ENCODE peak calls at places on chromosomes 11 and 22, in four cellular contexts. D is K562, T is H1, C is A549. Z is an unnamed sample.

GRCh38 chr11:94734563-94735275 is 33.4 kb upstream of the AMOTL1 start:
- DNase-seq in C (no peak), T (peak; percentile 60), D (peak; percentile 45), Z (no peak)

GRCh38 chr11:7450836-7451235 is 34.5 kb upstream of the OLFML1 start:
- DNase-seq in D (no peak), T (no peak), C (no peak), Z (no peak)

GRCh38 chr22:44314425-44315067 is 1.8 kb upstream of the SHISAL1 start:
- DNase-seq in D (no peak), C (no peak), T (no peak), Z (no peak)

GRCh38 chr11:117809236-117810055 is 12.4 kb upstream of the DSCAML1 start:
- DNase-seq in T (peak; percentile 73), C (peak; percentile 86), D (peak; percentile 74), Z (no peak)

GRCh38 chr11:110490886-110491285 is 61.1 kb downstream of the FDX1 start:
- DNase-seq in T (no peak), D (peak; percentile 7), C (peak; percentile 5), Z (no peak)

GRCh38 chr11:113168358-113168757 is 146.0 kb upstream of the TTC12 start:
- DNase-seq in T (no peak), C (no peak), D (no peak), Z (no peak)

GRCh38 chr11:88157401-88157800 is 17.8 kb downstream of the RAB38 start:
- DNase-seq in D (no peak), T (no peak), C (no peak), Z (no peak)

GRCh38 chr22:32380991-32381390 is 23.3 kb downstream of the RFPL3 start:
- DNase-seq in D (no peak), C (no peak), T (no peak), Z (no peak)

GRCh38 chr11:35174666-35175065 is 35.7 kb downstream of the CD44 start:
- DNase-seq in T (no peak), C (no peak), D (no peak), Z (no peak)

GRCh38 chr11:78212586-78213371 is 24.1 kb downstream of the USP35 start:
- DNase-seq in D (no peak), T (no peak), C (no peak), Z (no peak)

GRCh38 chr11:2315395-2316168 is 13.8 kb downstream of the TSPAN32 start:
- DNase-seq in D (no peak), C (no peak), T (no peak), Z (no peak)

GRCh38 chr11:124725719-124726105 is 14.0 kb upstream of the NRGN start:
- DNase-seq in T (no peak), C (no peak), D (no peak), Z (no peak)

GRCh38 chr11:113926273-113927183 is 21.9 kb downstream of the HTR3B start:
- DNase-seq in D (no peak), T (no peak), C (no peak), Z (no peak)

GRCh38 chr11:107856180-107856980 is 2.2 kb downstream of the SLC35F2 start:
- DNase-seq in C (no peak), T (no peak), D (peak; percentile 70), Z (no peak)

GRCh38 chr11:77188323-77188911 is 60.4 kb downstream of the MYO7A start:
- DNase-seq in C (peak; percentile 94), T (peak; percentile 83), D (peak; percentile 85), Z (peak; percentile 73)

GRCh38 chr22:24069721-24070120 is 58.6 kb downstream of the CABIN1 start:
- DNase-seq in C (no peak), T (no peak), D (no peak), Z (no peak)

GRCh38 chr11:116618461-116618860 is 154.3 kb downstream of the BUD13 start:
- DNase-seq in C (no peak), D (no peak), T (no peak), Z (no peak)

GRCh38 chr11:35363246-35364100 is 55.9 kb downstream of the SLC1A2 start:
- DNase-seq in T (no peak), D (no peak), C (no peak), Z (no peak)

GRCh38 chr11:126159719-126160344 is 51.6 kb downstream of the RPUSD4 start:
- DNase-seq in D (peak; percentile 71), C (no peak), T (peak; percentile 76), Z (no peak)

GRCh38 chr22:35380537-35381423 is at the start of gene HMOX1:
- DNase-seq in C (peak; percentile 68), T (peak; percentile 82), D (no peak), Z (peak; percentile 73)

GRCh38 chr11:121349790-121350189 is 57.2 kb downstream of the SC5D start:
- DNase-seq in T (no peak), C (no peak), D (no peak), Z (no peak)

GRCh38 chr11:129768356-129768755 is 47.3 kb upstream of the TMEM45B start:
- DNase-seq in T (no peak), C (no peak), D (no peak), Z (peak; percentile 32)

GRCh38 chr11:127931811-127932210 is 655.5 kb downstream of the ETS1 start:
- DNase-seq in T (no peak), D (no peak), C (no peak), Z (no peak)

GRCh38 chr11:85086511-85087284 is 540.4 kb downstream of the DLG2 start:
- DNase-seq in T (no peak), D (no peak), C (no peak), Z (no peak)

GRCh38 chr11:116931206-116931953 is 94.0 kb upstream of the APOA1 start:
- DNase-seq in D (peak; percentile 45), T (no peak), C (no peak), Z (no peak)

GRCh38 chr11:94771390-94771789 is 3.2 kb downstream of the AMOTL1 start:
- DNase-seq in C (no peak), T (no peak), D (no peak), Z (no peak)

GRCh38 chr11:87101956-87102355 is 64.2 kb downstream of the TMEM135 start:
- DNase-seq in D (no peak), C (no peak), T (no peak), Z (no peak)

GRCh38 chr11:123616505-123617198 is 37.8 kb downstream of the SCN3B start:
- DNase-seq in T (no peak), C (no peak), D (no peak), Z (no peak)

GRCh38 chr22:41862530-41863266 is 29.8 kb downstream of the SREBF2 start:
- DNase-seq in C (no peak), T (no peak), D (no peak), Z (no peak)

GRCh38 chr11:103927535-103927934 is 108.9 kb upstream of the DDI1 start:
- DNase-seq in T (no peak), C (no peak), D (no peak), Z (no peak)

GRCh38 chr22:27748355-27749168 is 53.0 kb downstream of the MN1 start:
- DNase-seq in C (no peak), D (no peak), T (peak; percentile 72), Z (no peak)

DNA sequence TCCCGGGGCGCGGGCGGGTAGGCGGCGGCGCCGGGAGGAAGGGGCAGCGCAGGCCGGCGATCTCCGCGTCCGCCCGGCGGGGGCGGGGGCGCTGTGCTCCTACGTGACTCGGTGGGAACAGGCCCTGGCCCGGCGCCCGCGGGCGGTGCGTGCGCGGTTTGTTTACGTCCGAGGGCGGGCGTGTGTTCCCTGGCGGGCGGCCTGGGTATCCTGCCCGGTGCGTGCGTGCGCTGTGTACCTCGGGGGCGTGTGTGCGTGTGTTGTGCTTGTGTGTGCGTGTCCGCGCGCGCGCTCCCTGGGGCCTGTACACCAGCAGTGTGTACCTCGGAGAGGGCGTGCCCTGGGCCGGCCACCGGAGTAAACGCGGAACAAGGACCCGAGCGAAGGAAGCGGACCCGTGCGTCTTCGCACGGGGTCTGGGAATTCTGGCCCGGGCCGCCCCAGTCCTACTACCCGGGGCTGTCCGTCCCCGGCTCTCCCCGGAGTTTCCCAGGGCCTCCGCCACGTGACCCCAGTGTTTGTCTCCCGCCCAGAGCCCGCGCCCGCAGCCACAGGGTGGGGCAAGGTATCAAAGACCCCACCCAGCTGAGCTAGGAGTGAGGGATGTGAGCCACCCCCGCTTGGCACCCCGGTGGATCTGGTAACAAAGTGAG is 769 bp downstream of the MAFF start:
- DNase-seq in C (no peak), T (peak; percentile 74), D (peak; percentile 83), Z (peak; percentile 50)
- TF ChIP-seq RNF2 in C (no peak), T (no peak), D (no peak), Z (no peak)

GRCh38 chr11:96272542-96273306 is 70.3 kb downstream of the MAML2 start:
- DNase-seq in D (no peak), C (no peak), T (no peak), Z (no peak)
- TF ChIP-seq RAD21 in D (no peak), C (no peak), T (no peak), Z (no peak)

GRCh38 chr11:13984616-13985474 is 22.3 kb downstream of the SPON1 start:
- DNase-seq in C (no peak), T (no peak), D (no peak), Z (no peak)
- TF ChIP-seq CHD2 in C (no peak), T (no peak), D (no peak), Z (no peak)

GRCh38 chr11:74072286-74072685 is 63.4 kb upstream of the UCP3 start:
- DNase-seq in T (no peak), C (no peak), D (no peak), Z (no peak)

GRCh38 chr11:74070713-74071506 is 62.0 kb upstream of the UCP3 start:
- DNase-seq in D (peak; percentile 79), T (no peak), C (no peak), Z (no peak)

GRCh38 chr11:74072721-74073120 is 63.8 kb upstream of the UCP3 start:
- DNase-seq in T (no peak), D (no peak), C (no peak), Z (no peak)

DNA sequence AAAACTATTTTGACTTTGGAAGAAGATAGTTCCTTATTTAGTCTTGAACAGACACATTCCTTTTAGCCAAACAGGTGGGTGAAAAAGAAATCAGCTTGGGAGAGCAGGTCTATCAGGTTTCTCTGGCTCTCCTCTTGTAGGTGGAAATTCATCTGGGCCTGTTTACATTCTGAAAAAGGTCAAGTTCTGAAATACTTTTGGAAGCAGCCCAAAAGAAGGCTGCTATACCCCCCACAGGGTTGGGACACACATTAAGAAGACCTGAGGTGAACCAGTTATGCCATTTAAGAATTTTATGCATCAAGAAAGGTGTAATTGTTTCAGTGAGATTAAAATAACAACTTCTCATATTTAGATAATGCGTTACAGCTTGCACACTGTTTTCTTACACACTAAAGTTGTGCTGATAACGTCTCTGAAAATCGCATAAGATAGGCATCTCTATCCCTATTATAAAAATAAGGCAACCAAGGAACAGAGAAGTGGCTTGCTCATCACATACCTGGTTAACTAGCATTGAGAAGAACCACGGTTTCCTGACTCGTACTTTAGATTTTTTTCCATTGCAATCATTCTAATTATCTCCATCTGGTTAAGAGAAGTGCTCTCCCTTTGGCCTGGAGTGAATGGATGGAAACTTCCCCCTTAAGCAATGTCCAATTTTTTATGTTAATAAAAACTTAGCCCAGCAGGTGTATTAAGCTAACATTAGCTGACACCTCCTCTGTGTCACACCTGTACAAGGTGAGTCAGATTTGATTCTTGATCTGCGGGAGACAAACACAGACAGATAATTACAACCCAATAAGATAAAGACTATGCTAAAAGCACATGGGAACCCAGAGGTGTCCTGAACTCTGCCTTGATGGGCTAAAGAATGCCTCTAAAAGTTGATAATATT is 60.5 kb upstream of the UCP3 start:
- DNase-seq in T (no peak), C (no peak), D (no peak), Z (no peak)
- TF ChIP-seq RNF2 in T (no peak), C (no peak), D (no peak), Z (no peak)

GRCh38 chr22:29456211-29456671 is 17.9 kb downstream of the RFPL1 start:
- DNase-seq in C (no peak), D (no peak), T (no peak), Z (no peak)
- TF ChIP-seq RAD21 in C (no peak), D (no peak), T (no peak), Z (no peak)